ENCODE peak calls at places on chromosomes 1 and 21, in eight cellular contexts. B, T, D, P, L, K, Y and F are unnamed samples.

GRCh38 chr1:26790551-26790953 is 2.8 kb downstream of the PIGV start:
- DNase-seq in B (no peak), D (no peak), Y (no peak), L (no peak), T (no peak), P (no peak), K (no peak), F (no peak)

GRCh38 chr1:24694380-24694843 is 50.8 kb upstream of the CLIC4 start:
- DNase-seq in Y (no peak), L (no peak), K (no peak), D (no peak), P (no peak), B (no peak), T (no peak), F (no peak)

GRCh38 chr1:227447531-227447990 is 115.8 kb upstream of the ZNF678 start:
- DNase-seq in L (peak), K (no peak), B (no peak), P (peak), Y (no peak), D (peak), T (no peak), F (no peak)

GRCh38 chr1:6998267-6998666 is 213.0 kb downstream of the CAMTA1 start:
- DNase-seq in K (no peak), B (peak), T (no peak), D (no peak), L (no peak), Y (no peak), P (peak), F (no peak)

GRCh38 chr21:15872236-15872635 is 142.5 kb downstream of the USP25 start:
- DNase-seq in Y (no peak), B (no peak), K (no peak), D (no peak), P (no peak), L (no peak), T (no peak), F (no peak)

GRCh38 chr21:29233611-29234540 is 64.8 kb upstream of the BACH1 start:
- DNase-seq in K (no peak), P (no peak), D (no peak), B (no peak), T (no peak), Y (no peak), L (no peak), F (no peak)

GRCh38 chr1:201190624-201191051 is at the start of gene IGFN1:
- DNase-seq in L (no peak), B (no peak), Y (no peak), D (no peak), K (no peak), T (no peak), P (peak), F (no peak)

GRCh38 chr1:109723351-109723750 is 11.3 kb downstream of the GSTM5 start:
- DNase-seq in D (no peak), L (no peak), B (peak), P (peak), Y (no peak), K (no peak), T (no peak), F (no peak)

GRCh38 chr21:32252136-32252535 is 26.7 kb downstream of the MIS18A start:
- DNase-seq in K (no peak), Y (no peak), D (no peak), B (no peak), P (no peak), L (no peak), T (no peak), F (no peak)

GRCh38 chr1:94434339-94435092 is 16.3 kb downstream of the ABCD3 start:
- DNase-seq in Y (no peak), D (no peak), T (no peak), L (no peak), B (no peak), K (no peak), P (no peak), F (no peak)

GRCh38 chr1:67732750-67733151 is 47.8 kb downstream of the GADD45A start:
- DNase-seq in K (no peak), P (no peak), D (peak), T (no peak), B (no peak), Y (no peak), L (peak), F (no peak)